ENCODE peak calls at places on chromosomes 1 and 21, in eight cellular contexts. Y is ovary; F is stomach; K is heart right ventricle; B is IMR-90; H is AG04450; G is spleen; I is CD8-positive, alpha-beta T cell. X is an unnamed sample.

GRCh38 chr1:147600119-147601111 is 59.1 kb downstream of the BCL9 start:
- DNase-seq in B (peak; percentile 70), F (no peak), Y (no peak), H (no peak), K (no peak), G (no peak), I (no peak), X (no peak)

GRCh38 chr1:53678507-53678906 is 60.5 kb downstream of the GLIS1 start:
- DNase-seq in B (peak; percentile 19), F (no peak), G (no peak), K (no peak), H (no peak), Y (no peak), I (no peak), X (no peak)

GRCh38 chr21:26011292-26011940 is 159.2 kb downstream of the APP start:
- DNase-seq in B (no peak), F (no peak), Y (no peak), K (no peak), I (no peak), H (no peak), G (no peak), X (no peak)

GRCh38 chr1:58763214-58763613 is 20.6 kb downstream of the JUN start:
- DNase-seq in K (no peak), Y (no peak), H (no peak), G (no peak), F (no peak), I (no peak), B (peak; percentile 87), X (no peak)

GRCh38 chr1:58883888-58884482 is 100.1 kb upstream of the JUN start:
- DNase-seq in K (no peak), G (no peak), B (no peak), F (no peak), Y (no peak), I (no peak), H (no peak), X (no peak)

GRCh38 chr1:216815239-216815955 is 92.2 kb upstream of the ESRRG start:
- DNase-seq in F (no peak), K (peak; percentile 10), H (peak; percentile 11), G (no peak), B (peak; percentile 70), Y (no peak), I (no peak), X (no peak)

GRCh38 chr1:5765997-5766913 is 226.0 kb downstream of the NPHP4 start:
- DNase-seq in H (no peak), K (no peak), G (no peak), I (no peak), F (no peak), Y (no peak), B (no peak), X (no peak)

GRCh38 chr1:67614511-67614934 is 70.5 kb upstream of the GADD45A start:
- DNase-seq in Y (no peak), H (no peak), G (no peak), F (no peak), B (peak; percentile 38), I (no peak), K (no peak), X (no peak)

GRCh38 chr1:151993084-151993733 is 450 bp downstream of the S100A10 start:
- DNase-seq in G (peak; percentile 83), F (peak; percentile 42), Y (peak; percentile 59), K (peak; percentile 50), I (no peak), B (no peak), H (no peak), X (no peak)

GRCh38 chr1:152533327-152533938 is 19.2 kb downstream of the CRCT1 start:
- DNase-seq in I (no peak), F (no peak), H (no peak), K (no peak), B (peak; percentile 15), G (no peak), Y (no peak), X (peak; percentile 33)

DNA sequence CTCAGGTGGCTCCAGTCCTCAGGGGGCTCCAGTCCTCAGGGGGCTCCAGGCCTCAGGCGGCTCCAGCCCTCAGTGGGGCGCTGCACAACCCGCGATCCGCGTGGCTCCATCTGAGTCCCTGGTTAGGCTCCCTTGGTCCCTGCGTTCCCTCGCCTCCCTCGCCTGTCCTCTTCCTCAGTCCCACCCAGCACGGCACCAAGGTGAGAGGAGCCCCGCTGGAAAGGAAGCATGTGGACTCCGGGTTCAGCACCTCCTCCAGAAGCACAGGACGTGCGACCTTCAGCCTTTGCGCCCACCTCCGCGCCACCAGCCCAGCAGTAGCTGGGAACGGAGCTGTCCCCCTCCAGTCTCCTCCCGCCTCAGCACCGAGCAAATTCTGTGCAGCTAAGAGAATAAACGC is 8.1 kb upstream of the OR2M5 start:
- DNase-seq in Y (no peak), F (no peak), K (no peak), B (no peak), I (no peak), G (no peak), H (no peak), X (no peak)
- H3K9me3 ChIP-seq in Y (no peaks in the 10 kb centered on the region), F (peaks cover 11% of the 10 kb centered on the region), K (no peaks in the 10 kb centered on the region), B (peaks cover 5% of the 10 kb centered on the region), I (no peaks in the 10 kb centered on the region), G (peaks cover 8% of the 10 kb centered on the region), H (peaks cover 6% of the 10 kb centered on the region), X (no peaks in the 10 kb centered on the region)

GRCh38 chr1:63936276-63936675 is 162.5 kb downstream of the ROR1 start:
- DNase-seq in I (no peak), K (no peak), G (no peak), B (no peak), F (no peak), H (no peak), Y (no peak), X (no peak)
- H3K9me3 ChIP-seq in I (no peaks in the 10 kb centered on the region), K (no peaks in the 10 kb centered on the region), G (no peaks in the 10 kb centered on the region), B (no peaks in the 10 kb centered on the region), F (no peaks in the 10 kb centered on the region), H (no peaks in the 10 kb centered on the region), Y (no peaks in the 10 kb centered on the region), X (no peaks in the 10 kb centered on the region)

GRCh38 chr21:44918581-44919033 is 2.1 kb downstream of the ITGB2 start:
- DNase-seq in K (no peak), G (peak; percentile 78), I (no peak), B (no peak), H (no peak), Y (no peak), F (no peak), X (no peak)

GRCh38 chr21:44916965-44917364 is 3.7 kb downstream of the ITGB2 start:
- DNase-seq in K (no peak), Y (no peak), G (no peak), H (no peak), B (no peak), F (no peak), I (no peak), X (no peak)

GRCh38 chr21:44919111-44919912 is 1.4 kb downstream of the ITGB2 start:
- DNase-seq in B (no peak), Y (no peak), G (peak; percentile 89), F (no peak), H (no peak), K (no peak), I (no peak), X (no peak)

GRCh38 chr21:44917446-44918106 is 3.1 kb downstream of the ITGB2 start:
- DNase-seq in G (no peak), K (no peak), F (no peak), Y (no peak), I (no peak), H (no peak), B (no peak), X (no peak)

DNA sequence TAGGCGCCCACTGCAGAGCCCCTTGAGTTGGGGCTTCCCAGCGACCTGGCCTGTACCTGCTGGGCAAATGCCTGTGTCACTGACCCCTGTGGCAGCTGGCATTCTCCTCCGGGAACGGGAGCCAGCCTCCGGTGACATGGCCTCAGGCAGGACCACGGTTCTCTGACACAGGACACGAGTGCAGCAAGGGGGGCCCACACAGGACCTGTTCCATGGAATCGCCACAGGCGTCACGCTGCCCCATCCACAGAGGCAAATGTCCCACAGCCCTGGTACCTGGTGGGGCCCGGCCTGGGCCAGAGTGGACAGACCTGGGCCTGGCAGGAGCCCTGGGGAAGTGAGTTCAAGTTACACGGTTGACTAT is 2.6 kb downstream of the ITGB2 start:
- DNase-seq in F (no peak), B (no peak), I (no peak), Y (no peak), H (no peak), K (no peak), G (peak; percentile 81), X (no peak)
- H3K9me3 ChIP-seq in F (no peaks in the 10 kb centered on the region), B (no peaks in the 10 kb centered on the region), I (no peaks in the 10 kb centered on the region), Y (no peaks in the 10 kb centered on the region), H (no peaks in the 10 kb centered on the region), K (no peaks in the 10 kb centered on the region), G (no peaks in the 10 kb centered on the region), X (no peaks in the 10 kb centered on the region)

GRCh38 chr1:114033961-114034360 is 54.7 kb downstream of the OLFML3 start:
- DNase-seq in G (no peak), H (no peak), K (no peak), I (no peak), B (no peak), F (no peak), Y (no peak), X (no peak)

GRCh38 chr1:114033219-114033706 is 54.0 kb downstream of the OLFML3 start:
- DNase-seq in H (no peak), B (no peak), F (no peak), K (no peak), I (no peak), G (no peak), Y (no peak), X (peak; percentile 10)

GRCh38 chr1:114032271-114033218 is 53.3 kb downstream of the OLFML3 start:
- DNase-seq in F (no peak), H (peak; percentile 41), G (no peak), Y (no peak), B (peak; percentile 87), I (no peak), K (no peak), X (peak; percentile 25)

GRCh38 chr1:114035304-114035700 is 56.0 kb downstream of the OLFML3 start:
- DNase-seq in K (no peak), Y (no peak), G (no peak), I (no peak), H (no peak), F (no peak), B (no peak), X (no peak)

GRCh38 chr1:114034561-114035303 is 55.5 kb downstream of the OLFML3 start:
- DNase-seq in B (no peak), H (no peak), G (no peak), F (no peak), Y (no peak), K (no peak), I (no peak), X (no peak)
- H3K9me3 ChIP-seq in B (no peaks in the 10 kb centered on the region), H (no peaks in the 10 kb centered on the region), G (no peaks in the 10 kb centered on the region), F (no peaks in the 10 kb centered on the region), Y (no peaks in the 10 kb centered on the region), K (no peaks in the 10 kb centered on the region), I (no peaks in the 10 kb centered on the region), X (no peaks in the 10 kb centered on the region)

DNA sequence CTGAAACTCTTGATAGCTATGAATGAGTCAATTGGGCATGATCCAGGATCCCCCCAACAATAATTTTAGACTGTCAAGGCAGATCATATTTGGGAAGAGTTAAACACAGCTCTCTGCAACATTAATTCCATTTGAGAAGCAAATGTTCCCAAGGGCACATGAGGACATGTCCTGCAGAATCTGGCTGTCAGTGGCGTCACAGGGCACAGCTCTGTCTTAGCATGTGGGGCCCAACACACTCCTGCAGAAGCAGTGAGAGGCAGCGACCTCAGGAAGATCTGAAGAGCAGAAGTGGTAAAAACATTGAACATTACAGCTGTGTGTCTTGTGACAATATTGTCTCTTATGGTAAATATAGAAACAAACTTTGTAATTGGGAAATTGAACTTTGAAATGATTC is 197.1 kb upstream of the PBX1 start:
- DNase-seq in Y (no peak), B (no peak), K (peak; percentile 18), G (no peak), H (no peak), F (no peak), I (no peak), X (no peak)
- H3K9me3 ChIP-seq in Y (peaks cover 5% of the 10 kb centered on the region), B (peaks cover 3% of the 10 kb centered on the region), K (peaks cover 15% of the 10 kb centered on the region), G (peaks cover 17% of the 10 kb centered on the region), H (no peaks in the 10 kb centered on the region), F (peaks cover 4% of the 10 kb centered on the region), I (no peaks in the 10 kb centered on the region), X (no peaks in the 10 kb centered on the region)

X was measured in Panc1.